ENCODE peak calls at places on chromosomes 11 and 22, in seven cellular contexts. One of them, this sample, is unnamed.

GRCh38 chr22:31431950-31432349 is 32.5 kb downstream of the DRG1 start:
- DNase-seq in HCT116: no peak
- DNase-seq in NB4: peak
- DNase-seq in transverse colon: no peak
- DNase-seq in heart left ventricle: no peak
- DNase-seq in ovary: peak
- DNase-seq in right lobe of liver: peak
- DNase-seq in this sample: no peak

GRCh38 chr11:35313066-35313765 is 106.1 kb downstream of the SLC1A2 start:
- DNase-seq in right lobe of liver: no peak
- DNase-seq in ovary: no peak
- DNase-seq in heart left ventricle: no peak
- DNase-seq in transverse colon: no peak
- DNase-seq in HCT116: no peak
- DNase-seq in NB4: peak
- DNase-seq in this sample: no peak

GRCh38 chr11:13052130-13052541 is 43.0 kb downstream of the RASSF10 start:
- DNase-seq in ovary: no peak
- DNase-seq in transverse colon: peak
- DNase-seq in HCT116: no peak
- DNase-seq in heart left ventricle: no peak
- DNase-seq in right lobe of liver: no peak
- DNase-seq in NB4: no peak
- DNase-seq in this sample: no peak

GRCh38 chr11:121800704-121801516 is 315.1 kb downstream of the BLID start:
- DNase-seq in ovary: peak
- DNase-seq in heart left ventricle: no peak
- DNase-seq in transverse colon: no peak
- DNase-seq in right lobe of liver: no peak
- DNase-seq in HCT116: no peak
- DNase-seq in NB4: no peak
- DNase-seq in this sample: no peak

GRCh38 chr11:126512741-126513715 is 157.5 kb downstream of the ST3GAL4 start:
- DNase-seq in HCT116: no peak
- DNase-seq in NB4: no peak
- DNase-seq in transverse colon: no peak
- DNase-seq in ovary: no peak
- DNase-seq in right lobe of liver: no peak
- DNase-seq in heart left ventricle: no peak
- DNase-seq in this sample: no peak

GRCh38 chr22:38403806-38404205 is 51.2 kb downstream of the KCNJ4 start:
- DNase-seq in heart left ventricle: no peak
- DNase-seq in NB4: no peak
- DNase-seq in right lobe of liver: no peak
- DNase-seq in ovary: no peak
- DNase-seq in HCT116: no peak
- DNase-seq in transverse colon: no peak
- DNase-seq in this sample: no peak

GRCh38 chr11:111939836-111940604 is 2.9 kb downstream of the DIXDC1 start:
- DNase-seq in heart left ventricle: no peak
- DNase-seq in NB4: no peak
- DNase-seq in ovary: no peak
- DNase-seq in transverse colon: no peak
- DNase-seq in HCT116: no peak
- DNase-seq in right lobe of liver: no peak
- DNase-seq in this sample: no peak

GRCh38 chr11:1560011-1560579 is 12.0 kb downstream of the DUSP8 start:
- DNase-seq in heart left ventricle: no peak
- DNase-seq in ovary: no peak
- DNase-seq in right lobe of liver: no peak
- DNase-seq in transverse colon: no peak
- DNase-seq in HCT116: no peak
- DNase-seq in NB4: no peak
- DNase-seq in this sample: peak

GRCh38 chr11:102171101-102171500 is 60.9 kb downstream of the YAP1 start:
- DNase-seq in HCT116: no peak
- DNase-seq in ovary: no peak
- DNase-seq in right lobe of liver: no peak
- DNase-seq in heart left ventricle: no peak
- DNase-seq in transverse colon: no peak
- DNase-seq in NB4: no peak
- DNase-seq in this sample: no peak

GRCh38 chr22:21020802-21021429 is 6.0 kb downstream of the P2RX6 start:
- DNase-seq in ovary: no peak
- DNase-seq in right lobe of liver: no peak
- DNase-seq in heart left ventricle: no peak
- DNase-seq in transverse colon: no peak
- DNase-seq in HCT116: no peak
- DNase-seq in NB4: peak
- DNase-seq in this sample: no peak

GRCh38 chr11:132296946-132297610 is 926.7 kb downstream of the NTM start:
- DNase-seq in right lobe of liver: no peak
- DNase-seq in HCT116: no peak
- DNase-seq in ovary: no peak
- DNase-seq in NB4: no peak
- DNase-seq in transverse colon: no peak
- DNase-seq in heart left ventricle: no peak
- DNase-seq in this sample: no peak

DNA sequence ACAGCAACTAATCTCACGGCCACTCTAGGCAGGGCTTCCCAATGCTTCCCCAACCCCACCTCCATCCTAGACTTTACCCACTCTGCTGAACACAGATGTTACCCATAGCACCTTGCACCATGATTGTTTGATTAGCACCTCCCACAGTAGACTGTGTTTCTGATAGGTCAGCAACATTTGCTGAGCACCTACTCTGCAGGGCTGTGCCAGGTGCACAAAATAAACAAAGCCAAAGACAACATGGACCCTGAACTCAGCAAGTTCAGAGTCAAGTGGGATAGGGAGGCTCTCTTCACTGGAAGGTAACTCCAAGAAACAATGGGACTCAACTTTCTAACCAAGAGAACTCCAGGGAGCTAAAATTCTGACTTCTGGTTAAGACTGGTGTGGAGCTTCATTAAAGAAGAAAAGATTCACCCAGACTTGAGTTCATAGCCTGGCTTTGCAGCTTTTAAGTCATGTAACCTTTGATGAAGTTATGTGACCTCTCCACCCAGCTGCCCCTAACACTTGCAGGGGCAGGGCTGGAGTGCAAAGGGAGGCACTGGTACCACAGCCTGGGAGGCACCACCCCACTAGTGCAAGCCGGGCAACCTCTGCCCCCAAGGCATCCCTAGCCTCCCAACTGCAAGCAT is 6.7 kb upstream of the RTN4RL2 start:
- DNase-seq in ovary: no peak
- DNase-seq in heart left ventricle: no peak
- DNase-seq in transverse colon: no peak
- DNase-seq in NB4: no peak
- DNase-seq in HCT116: no peak
- DNase-seq in right lobe of liver: peak
- DNase-seq in this sample: no peak
- TF ChIP-seq POLR2A in ovary: no peak
- TF ChIP-seq POLR2A in heart left ventricle: no peak
- TF ChIP-seq POLR2A in transverse colon: no peak
- TF ChIP-seq POLR2A in NB4: no peak
- TF ChIP-seq POLR2A in HCT116: no peak
- TF ChIP-seq POLR2A in right lobe of liver: peak
- TF ChIP-seq POLR2A in this sample: no peak

GRCh38 chr11:33377100-33377851 is 120.1 kb downstream of the HIPK3 start:
- DNase-seq in ovary: no peak
- DNase-seq in right lobe of liver: no peak
- DNase-seq in transverse colon: no peak
- DNase-seq in NB4: no peak
- DNase-seq in HCT116: no peak
- DNase-seq in heart left ventricle: no peak
- DNase-seq in this sample: no peak
- TF ChIP-seq POLR2A in ovary: no peak
- TF ChIP-seq POLR2A in right lobe of liver: no peak
- TF ChIP-seq POLR2A in transverse colon: no peak
- TF ChIP-seq POLR2A in NB4: no peak
- TF ChIP-seq POLR2A in HCT116: no peak
- TF ChIP-seq POLR2A in heart left ventricle: no peak
- TF ChIP-seq POLR2A in this sample: no peak

DNA sequence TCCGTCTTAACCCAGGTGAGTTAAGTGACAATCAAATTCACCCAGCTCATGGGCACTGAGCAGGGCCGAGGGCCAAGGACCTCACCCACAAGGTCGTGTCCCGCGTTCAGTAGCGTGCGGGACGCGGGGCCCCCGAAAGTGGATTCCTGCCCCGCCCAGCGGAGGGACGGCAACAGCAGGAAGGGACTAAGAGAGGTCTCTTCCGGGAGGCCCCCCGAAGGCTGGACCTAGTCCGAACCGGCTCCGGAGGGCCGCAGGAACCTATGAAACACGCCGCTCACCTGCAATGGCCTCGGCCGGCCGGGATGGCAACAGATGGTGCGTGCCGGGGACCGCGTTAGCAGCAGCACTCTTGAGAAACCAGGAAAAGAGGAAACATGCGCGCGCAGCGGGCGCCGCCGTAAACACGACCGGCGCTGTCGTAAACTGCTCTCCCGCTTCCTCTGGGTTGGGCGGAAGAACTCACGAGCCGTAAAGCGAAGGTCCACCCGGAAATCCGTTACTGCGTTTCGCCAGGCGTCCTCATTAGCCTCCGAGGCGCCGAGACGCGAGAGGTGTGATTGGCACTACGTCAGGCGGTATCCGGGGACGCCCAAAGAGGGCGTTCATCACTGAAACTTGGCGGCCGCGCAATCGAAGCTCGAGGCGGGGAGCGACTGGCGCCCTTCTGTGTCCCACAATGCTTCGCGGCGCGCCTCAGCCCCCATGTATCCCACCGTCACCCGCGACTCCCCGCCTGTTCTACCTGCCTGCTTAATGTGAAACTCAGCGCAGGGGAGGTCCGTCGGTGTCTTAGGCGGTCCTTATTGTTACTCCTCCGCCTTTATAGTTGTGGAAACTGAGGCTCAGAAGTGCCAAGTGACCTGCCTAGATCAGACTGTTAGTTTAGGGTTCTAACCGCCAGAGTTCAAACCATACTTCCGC is at the start of gene EIF3D:
- DNase-seq in heart left ventricle: peak
- DNase-seq in transverse colon: peak
- DNase-seq in HCT116: peak
- DNase-seq in NB4: peak
- DNase-seq in right lobe of liver: peak
- DNase-seq in ovary: peak
- DNase-seq in this sample: peak
- TF ChIP-seq POLR2A in heart left ventricle: no peak
- TF ChIP-seq POLR2A in transverse colon: peak
- TF ChIP-seq POLR2A in HCT116: peak
- TF ChIP-seq POLR2A in NB4: peak
- TF ChIP-seq POLR2A in right lobe of liver: peak
- TF ChIP-seq POLR2A in ovary: peak
- TF ChIP-seq POLR2A in this sample: no peak

GRCh38 chr11:67449116-67449844 is 3.2 kb downstream of the GPR152 start:
- DNase-seq in NB4: peak
- DNase-seq in transverse colon: no peak
- DNase-seq in heart left ventricle: no peak
- DNase-seq in HCT116: no peak
- DNase-seq in ovary: no peak
- DNase-seq in right lobe of liver: no peak
- DNase-seq in this sample: peak
- TF ChIP-seq POLR2A in NB4: no peak
- TF ChIP-seq POLR2A in transverse colon: no peak
- TF ChIP-seq POLR2A in heart left ventricle: no peak
- TF ChIP-seq POLR2A in HCT116: no peak
- TF ChIP-seq POLR2A in ovary: no peak
- TF ChIP-seq POLR2A in right lobe of liver: no peak
- TF ChIP-seq POLR2A in this sample: no peak

GRCh38 chr11:66857234-66857926 is 516 bp downstream of the LRFN4 start:
- DNase-seq in HCT116: no peak
- DNase-seq in NB4: peak
- DNase-seq in right lobe of liver: peak
- DNase-seq in transverse colon: no peak
- DNase-seq in ovary: peak
- DNase-seq in heart left ventricle: no peak
- DNase-seq in this sample: peak

GRCh38 chr11:66855574-66856495 is 1.0 kb upstream of the LRFN4 start:
- DNase-seq in ovary: peak
- DNase-seq in NB4: peak
- DNase-seq in heart left ventricle: peak
- DNase-seq in HCT116: peak
- DNase-seq in right lobe of liver: peak
- DNase-seq in transverse colon: peak
- DNase-seq in this sample: peak

GRCh38 chr11:66857927-66858185 is 992 bp downstream of the LRFN4 start:
- DNase-seq in NB4: no peak
- DNase-seq in heart left ventricle: no peak
- DNase-seq in transverse colon: no peak
- DNase-seq in right lobe of liver: no peak
- DNase-seq in HCT116: no peak
- DNase-seq in ovary: no peak
- DNase-seq in this sample: peak

GRCh38 chr11:66858186-66858938 is 1.5 kb downstream of the LRFN4 start:
- DNase-seq in ovary: no peak
- DNase-seq in HCT116: no peak
- DNase-seq in heart left ventricle: no peak
- DNase-seq in transverse colon: no peak
- DNase-seq in right lobe of liver: peak
- DNase-seq in NB4: no peak
- DNase-seq in this sample: no peak

GRCh38 chr11:66856496-66857233 is at the start of gene LRFN4:
- DNase-seq in right lobe of liver: peak
- DNase-seq in heart left ventricle: peak
- DNase-seq in NB4: no peak
- DNase-seq in ovary: no peak
- DNase-seq in transverse colon: peak
- DNase-seq in HCT116: no peak
- DNase-seq in this sample: no peak
- TF ChIP-seq POLR2A in right lobe of liver: no peak
- TF ChIP-seq POLR2A in heart left ventricle: no peak
- TF ChIP-seq POLR2A in NB4: no peak
- TF ChIP-seq POLR2A in ovary: no peak
- TF ChIP-seq POLR2A in transverse colon: no peak
- TF ChIP-seq POLR2A in HCT116: no peak
- TF ChIP-seq POLR2A in this sample: no peak

GRCh38 chr22:42695294-42695693 is 25.4 kb downstream of the A4GALT start:
- DNase-seq in right lobe of liver: no peak
- DNase-seq in heart left ventricle: no peak
- DNase-seq in NB4: no peak
- DNase-seq in ovary: no peak
- DNase-seq in HCT116: no peak
- DNase-seq in transverse colon: no peak
- DNase-seq in this sample: no peak
- TF ChIP-seq POLR2A in right lobe of liver: no peak
- TF ChIP-seq POLR2A in heart left ventricle: no peak
- TF ChIP-seq POLR2A in NB4: no peak
- TF ChIP-seq POLR2A in ovary: no peak
- TF ChIP-seq POLR2A in HCT116: no peak
- TF ChIP-seq POLR2A in transverse colon: no peak
- TF ChIP-seq POLR2A in this sample: no peak

This sample was measured in suprapubic skin.